ENCODE peak calls at places on chromosomes 5 and 9, in four cellular contexts. C is endothelial cell of umbilical vein; N is CD8-positive, alpha-beta T cell; A is heart right ventricle. M is an unnamed sample. For H3K4me1 and H3K9me3, the result is how much of the 10 kb centered on the place peaks cover.

GRCh38 chr5:6539060-6539459 is 90.4 kb downstream of the UBE2QL1 start:
- DNase-seq in C (no peak), A (no peak), N (no peak), M (no peak)

GRCh38 chr9:91033802-91034201 is 232.2 kb downstream of the SYK start:
- DNase-seq in A (no peak), C (no peak), N (peak), M (no peak)

GRCh38 chr5:143449772-143450171 is 46.3 kb upstream of the NR3C1 start:
- DNase-seq in C (no peak), N (no peak), A (no peak), M (no peak)

GRCh38 chr9:133874061-133874638 is 118.0 kb downstream of the VAV2 start:
- DNase-seq in N (no peak), A (no peak), C (no peak), M (no peak)

GRCh38 chr9:36966371-36967097 is 67.5 kb downstream of the PAX5 start:
- DNase-seq in C (no peak), N (no peak), A (no peak), M (no peak)

GRCh38 chr9:35079041-35079425 is 709 bp downstream of the FANCG start:
- DNase-seq in A (no peak), C (no peak), N (no peak), M (no peak)

GRCh38 chr5:139574641-139575312 is 13.6 kb downstream of the UBE2D2 start:
- DNase-seq in N (peak), A (no peak), C (peak), M (no peak)

GRCh38 chr9:103991698-103992097 is 102.4 kb upstream of the SMC2 start:
- DNase-seq in A (no peak), C (no peak), N (no peak), M (no peak)

GRCh38 chr9:130860458-130861316 is 25.6 kb downstream of the ABL1 start:
- DNase-seq in N (no peak), A (peak), C (peak), M (no peak)

GRCh38 chr5:177399903-177400868 is at the start of gene PFN3:
- DNase-seq in A (no peak), N (no peak), C (no peak), M (no peak)

GRCh38 chr5:171857537-171857936 is 71.9 kb downstream of the SMIM23 start:
- DNase-seq in N (no peak), A (no peak), C (no peak), M (no peak)

GRCh38 chr5:32230356-32231099 is 56.4 kb upstream of the GOLPH3 start:
- DNase-seq in C (no peak), A (no peak), N (no peak), M (no peak)

GRCh38 chr5:135814254-135814653 is 20.2 kb upstream of the SLC25A48 start:
- DNase-seq in N (no peak), C (no peak), A (no peak), M (no peak)

GRCh38 chr5:127870914-127871313 is 167.7 kb downstream of the CCDC192 start:
- DNase-seq in A (peak), C (peak), N (no peak), M (no peak)

GRCh38 chr5:81558188-81558587 is 164.3 kb upstream of the ACOT12 start:
- DNase-seq in N (no peak), C (no peak), A (no peak), M (no peak)

GRCh38 chr5:73902327-73903051 is 276.5 kb downstream of the ARHGEF28 start:
- DNase-seq in C (peak), A (no peak), N (no peak), M (no peak)

GRCh38 chr9:77943053-77943452 is 88.6 kb downstream of the GNAQ start:
- DNase-seq in N (no peak), C (no peak), A (no peak), M (no peak)

GRCh38 chr9:82972446-82972845 is 90.5 kb downstream of the RASEF start:
- DNase-seq in A (no peak), N (no peak), C (no peak), M (no peak)

GRCh38 chr9:21715408-21715807 is 87.0 kb upstream of the MTAP start:
- DNase-seq in N (no peak), A (no peak), C (no peak), M (no peak)

GRCh38 chr9:91428927-91429351 is 5.3 kb upstream of the NFIL3 start:
- DNase-seq in N (no peak), C (no peak), A (no peak), M (no peak)

GRCh38 chr9:137740311-137740710 is 121.5 kb downstream of the EHMT1 start:
- DNase-seq in C (no peak), A (peak), N (no peak), M (no peak)

GRCh38 chr5:171418316-171418981 is 998 bp upstream of the FGF18 start:
- DNase-seq in C (peak), N (no peak), A (peak), M (peak)

GRCh38 chr5:145295236-145295635 is 539.9 kb downstream of the PRELID2 start:
- DNase-seq in A (no peak), N (no peak), C (no peak), M (no peak)

GRCh38 chr9:90857855-90858254 is 56.2 kb downstream of the SYK start:
- DNase-seq in N (no peak), C (no peak), A (no peak), M (no peak)

GRCh38 chr9:131319486-131319885 is 30.0 kb downstream of the PLPP7 start:
- DNase-seq in A (peak), N (no peak), C (no peak), M (no peak)

GRCh38 chr5:6812800-6813731 is 99.8 kb downstream of the TENT4A start:
- DNase-seq in N (no peak), A (no peak), C (no peak), M (peak)

GRCh38 chr9:92947268-92948031 is at the start of gene FGD3:
- DNase-seq in N (no peak), C (no peak), A (peak), M (peak)

GRCh38 chr5:128303593-128303992 is 220.0 kb downstream of the SLC12A2 start:
- DNase-seq in C (no peak), A (no peak), N (no peak), M (no peak)

GRCh38 chr5:66807743-66808142 is 211.6 kb downstream of the MAST4 start:
- DNase-seq in A (no peak), N (no peak), C (peak), M (no peak)

GRCh38 chr5:153618307-153618706 is 127.8 kb downstream of the GRIA1 start:
- DNase-seq in A (no peak), C (no peak), N (no peak), M (no peak)

GRCh38 chr9:132234501-132235045 is 72.7 kb downstream of the NTNG2 start:
- DNase-seq in C (no peak), N (no peak), A (no peak), M (no peak)

GRCh38 chr5:72947523-72947922 is 8.3 kb upstream of the FCHO2 start:
- DNase-seq in A (no peak), N (no peak), C (no peak), M (no peak)

GRCh38 chr5:141149812-141150211 is at the start of gene PCDHB6:
- DNase-seq in A (no peak), N (no peak), C (peak), M (no peak)

GRCh38 chr9:385818-386398 is 171.2 kb downstream of the DOCK8 start:
- DNase-seq in N (no peak), C (peak), A (no peak), M (peak)

GRCh38 chr9:108953983-108954574 is 19.9 kb downstream of the ABITRAM start:
- DNase-seq in A (no peak), C (peak), N (no peak), M (no peak)

GRCh38 chr9:37056521-37056920 is 22.5 kb upstream of the PAX5 start:
- DNase-seq in C (no peak), A (no peak), N (no peak), M (no peak)

GRCh38 chr9:78439866-78440830 is 143.2 kb downstream of the PSAT1 start:
- DNase-seq in A (no peak), N (no peak), C (no peak), M (no peak)

GRCh38 chr9:101130089-101130488 is 101.6 kb downstream of the PLPPR1 start:
- DNase-seq in N (no peak), C (no peak), A (no peak), M (no peak)

DNA sequence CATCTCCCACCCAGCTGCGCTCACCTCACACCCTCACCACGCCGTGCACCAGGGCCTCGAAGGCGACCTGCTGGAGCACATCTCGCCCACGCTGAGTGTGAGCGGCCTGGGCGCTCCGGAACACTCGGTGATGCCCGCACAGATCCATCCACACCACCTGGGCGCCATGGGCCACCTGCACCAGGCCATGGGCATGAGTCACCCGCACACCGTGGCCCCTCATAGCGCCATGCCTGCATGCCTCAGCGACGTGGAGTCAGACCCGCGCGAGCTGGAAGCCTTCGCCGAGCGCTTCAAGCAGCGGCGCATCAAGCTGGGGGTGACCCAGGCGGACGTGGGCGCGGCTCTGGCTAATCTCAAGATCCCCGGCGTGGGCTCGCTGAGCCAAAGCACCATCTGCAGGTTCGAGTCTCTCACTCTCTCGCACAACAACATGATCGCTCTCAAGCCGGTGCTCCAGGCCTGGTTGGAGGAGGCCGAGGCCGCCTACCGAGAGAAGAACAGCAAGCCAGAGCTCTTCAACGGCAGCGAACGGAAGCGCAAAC is 1.1 kb downstream of the POU4F3 start:
- DNase-seq in N (no peak), A (no peak), C (no peak), M (no peak)
- H3K4me1 ChIP-seq in N (under half), A (under half), C (under half), M (under half)

DNA sequence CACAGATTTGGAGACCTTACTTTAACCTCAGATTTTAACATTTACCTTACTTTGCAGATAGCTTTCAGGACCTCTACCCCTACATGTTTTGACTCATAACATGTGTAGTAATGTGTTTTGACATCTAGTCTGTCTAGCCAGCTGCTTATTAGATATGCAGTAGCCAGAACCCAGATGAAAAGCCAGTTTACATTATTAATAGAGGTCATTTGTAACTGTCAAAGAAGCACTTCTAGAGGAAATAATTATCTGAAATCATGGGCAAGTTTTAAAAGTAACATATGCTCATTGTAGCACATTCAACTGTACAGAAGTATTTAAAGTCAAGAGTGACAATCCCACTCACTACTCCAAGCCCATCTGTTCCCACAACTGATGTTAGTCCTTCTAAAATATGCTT is 71.9 kb upstream of the NIPAL4 start:
- DNase-seq in C (no peak), N (no peak), A (no peak), M (no peak)
- TF ChIP-seq CTCF in C (no peak), N (no peak), A (no peak), M (no peak)

DNA sequence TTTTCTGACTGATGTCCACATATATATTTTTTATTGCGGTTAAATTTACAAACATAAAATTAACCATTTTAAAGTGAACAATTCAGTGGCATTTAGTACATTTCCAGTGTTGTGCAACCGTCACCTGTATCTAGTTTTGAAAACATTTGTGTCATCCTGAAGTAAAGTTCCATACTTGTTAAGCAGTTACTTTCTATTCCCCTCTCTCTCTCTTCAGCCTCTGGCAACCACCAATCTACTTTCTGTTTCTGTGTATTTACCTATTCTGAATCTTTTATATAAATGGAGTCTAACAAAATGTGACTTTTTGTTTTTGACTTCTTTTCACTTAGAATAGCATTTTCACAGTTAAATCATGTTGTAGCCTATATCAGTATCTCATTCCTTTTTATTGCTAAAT is 480.1 kb upstream of the SMARCA2 start:
- DNase-seq in C (no peak), N (no peak), A (no peak), M (no peak)
- H3K9me3 ChIP-seq in C (under half), N (under half), A (under half), M (under half)

GRCh38 chr9:127556871-127557270 is 55.2 kb upstream of the STXBP1 start:
- DNase-seq in C (no peak), N (no peak), A (no peak), M (no peak)
- H3K4me1 ChIP-seq in C (half or more), N (half or more), A (half or more), M (under half)

GRCh38 chr9:19232830-19233194 is 2.3 kb downstream of the DENND4C start:
- DNase-seq in A (no peak), N (no peak), C (peak), M (no peak)

GRCh38 chr9:19231126-19232035 is 888 bp downstream of the DENND4C start:
- DNase-seq in A (no peak), N (no peak), C (peak), M (no peak)

GRCh38 chr9:19232117-19232829 is 1.8 kb downstream of the DENND4C start:
- DNase-seq in N (no peak), A (no peak), C (peak), M (no peak)

GRCh38 chr9:19230356-19231125 is at the start of gene DENND4C:
- DNase-seq in A (peak), N (peak), C (peak), M (peak)

DNA sequence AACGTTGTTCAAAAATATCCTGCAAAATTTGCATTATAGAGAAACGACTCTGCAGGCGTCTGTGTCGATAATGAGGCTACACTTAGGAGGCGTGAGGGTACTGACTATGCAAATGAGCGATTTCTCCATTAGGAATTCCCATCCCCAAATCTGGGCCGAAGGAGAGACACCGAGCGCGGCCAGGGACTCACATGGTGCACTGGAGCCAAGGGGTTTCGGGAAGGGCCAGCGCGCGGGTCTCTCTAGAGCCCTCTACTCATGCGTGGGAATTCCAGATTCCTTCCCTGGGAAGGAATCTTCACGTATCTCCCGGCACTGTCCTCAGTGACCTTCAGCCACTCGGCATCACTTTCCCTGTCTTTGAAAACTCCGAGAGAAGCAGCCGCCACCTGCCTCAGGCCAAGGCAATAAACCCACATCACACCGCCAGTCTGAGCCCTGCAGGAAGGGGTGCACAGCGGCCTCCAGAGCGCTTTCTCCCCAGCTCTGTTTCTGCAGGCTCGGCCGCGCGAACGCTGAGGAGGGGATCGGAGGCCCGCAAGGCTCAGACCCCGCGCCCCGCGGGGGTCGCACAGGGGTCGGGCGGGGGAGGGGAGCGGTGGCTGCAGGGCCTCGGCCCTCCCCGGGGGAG is 653 bp upstream of the DENND4C start:
- DNase-seq in N (no peak), C (peak), A (peak), M (peak)
- TF ChIP-seq CTCF in N (no peak), C (no peak), A (no peak), M (no peak)

DNA sequence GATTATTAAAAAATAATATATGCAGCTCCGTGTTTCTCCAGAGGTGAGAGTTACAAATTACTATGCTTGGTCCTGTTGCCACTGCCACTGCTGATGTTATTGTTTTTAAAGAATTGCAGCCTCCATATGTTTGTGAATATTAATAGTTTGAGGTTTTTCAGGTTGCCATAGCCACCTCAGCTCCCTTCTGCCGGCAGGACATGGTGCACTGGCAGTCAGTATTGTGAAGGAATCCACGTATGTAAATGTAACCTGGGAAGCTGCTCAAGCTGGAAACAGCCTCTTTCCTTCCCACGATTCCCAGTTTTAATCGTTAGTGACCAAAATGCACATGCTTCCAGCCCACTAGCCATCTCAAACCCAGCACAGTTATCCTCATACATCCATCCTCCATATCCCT is 184.4 kb upstream of the CCNG1 start:
- DNase-seq in N (no peak), C (no peak), A (no peak), M (no peak)
- H3K9me3 ChIP-seq in N (under half), C (under half), A (under half), M (under half)

DNA sequence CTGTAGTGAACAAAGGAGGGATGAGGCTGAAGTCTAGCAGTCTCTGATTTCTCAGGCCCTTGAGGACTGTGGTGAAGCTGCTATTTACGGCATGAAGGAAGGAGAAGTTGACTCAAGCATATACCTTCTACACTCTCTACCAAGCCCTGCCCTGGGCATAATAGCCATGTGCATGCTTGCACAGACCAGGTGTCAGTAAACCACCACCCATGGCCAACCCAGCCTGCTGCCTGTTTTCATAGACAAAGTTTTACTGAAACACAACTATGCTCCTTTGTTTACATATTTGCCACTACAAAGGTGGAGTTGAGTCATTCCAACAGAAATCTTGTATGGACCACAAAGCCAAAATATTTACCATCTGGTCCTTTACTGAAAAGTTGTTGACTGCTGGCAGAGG is 126.9 kb downstream of the PAPPA start:
- DNase-seq in N (no peak), A (no peak), C (no peak), M (no peak)
- H3K4me1 ChIP-seq in N (under half), A (under half), C (under half), M (under half)

M was measured in pancreas.